ENCODE peak calls at places on chromosome 15, in seven cellular contexts. O is breast epithelium, Q is ACHN, D is HT-29, N is ureter, M is mesendoderm, T is kidney tubule cell. U is an unnamed sample.

GRCh38 chr15:66004618-66005262 is 135.4 kb downstream of the RAB11A start:
- DNase-seq in O (no peak), Q (peak), D (peak), N (no peak), M (peak), T (no peak), U (no peak)

GRCh38 chr15:41825145-41825544 is 2.7 kb upstream of the JMJD7 start:
- DNase-seq in O (no peak), Q (no peak), D (no peak), N (no peak), M (no peak), T (no peak), U (no peak)

GRCh38 chr15:50321680-50322079 is 33.3 kb downstream of the GABPB1 start:
- DNase-seq in O (no peak), Q (no peak), D (no peak), N (no peak), M (no peak), T (no peak), U (no peak)

GRCh38 chr15:74978503-74978902 is 16.9 kb upstream of the SCAMP5 start:
- DNase-seq in O (no peak), Q (peak), D (no peak), N (no peak), M (no peak), T (peak), U (no peak)

GRCh38 chr15:67611803-67612369 is 69.4 kb downstream of the MAP2K5 start:
- DNase-seq in O (no peak), Q (no peak), D (no peak), N (no peak), M (no peak), T (no peak), U (no peak)

GRCh38 chr15:85477730-85478129 is 97.3 kb downstream of the AKAP13 start:
- DNase-seq in O (no peak), Q (peak), D (no peak), N (no peak), M (no peak), T (peak), U (no peak)

GRCh38 chr15:86863226-86863915 is 783.7 kb downstream of the AGBL1 start:
- DNase-seq in O (no peak), Q (peak), D (no peak), N (no peak), M (peak), T (peak), U (no peak)

GRCh38 chr15:59371458-59372351 is 966 bp downstream of the MYO1E start:
- DNase-seq in O (peak), Q (peak), D (peak), N (no peak), M (peak), T (peak), U (peak)

GRCh38 chr15:69790632-69791031 is 307.1 kb downstream of the TLE3 start:
- DNase-seq in O (no peak), Q (no peak), D (no peak), N (no peak), M (no peak), T (no peak), U (no peak)

GRCh38 chr15:36161781-36162212 is 417.6 kb upstream of the CDIN1 start:
- DNase-seq in O (peak), Q (no peak), D (no peak), N (no peak), M (peak), T (peak), U (no peak)

GRCh38 chr15:57890351-57890750 is 175.2 kb downstream of the ALDH1A2 start:
- DNase-seq in O (no peak), Q (no peak), D (no peak), N (no peak), M (peak), T (peak), U (no peak)

GRCh38 chr15:40929730-40930429 is 740 bp downstream of the DLL4 start:
- DNase-seq in O (no peak), Q (peak), D (peak), N (no peak), M (no peak), T (peak), U (peak)